ENCODE peak calls at places on chromosomes 3 and 15, in four cellular contexts. E is HepG2, R is K562, B is GM12878. Q is an unnamed sample.

GRCh38 chr3:15171096-15171495 is 35.0 kb upstream of the CAPN7 start:
- DNase-seq in E (peak; percentile 98), R (no peak), B (peak; percentile 40), Q (peak; percentile 61)

GRCh38 chr15:41817327-41817726 is 10.6 kb upstream of the JMJD7 start:
- DNase-seq in E (no peak), R (no peak), B (no peak), Q (no peak)

GRCh38 chr15:76169013-76169412 is 109.2 kb downstream of the TMEM266 start:
- DNase-seq in E (no peak), R (peak; percentile 62), B (no peak), Q (peak; percentile 61)

GRCh38 chr15:89690276-89691218 is at the start of the genes PEX11A and WDR93:
- DNase-seq in E (peak; percentile 75), R (no peak), B (peak; percentile 27), Q (peak; percentile 62)

GRCh38 chr15:100255644-100256043 is 86.1 kb downstream of the ADAMTS17 start:
- DNase-seq in E (no peak), R (peak; percentile 32), B (no peak), Q (no peak)

GRCh38 chr3:171218069-171218468 is 191.5 kb upstream of the SLC2A2 start:
- DNase-seq in E (no peak), R (no peak), B (no peak), Q (no peak)

GRCh38 chr3:23650371-23651140 is 155.2 kb upstream of the UBE2E1 start:
- DNase-seq in E (no peak), R (no peak), B (no peak), Q (no peak)

GRCh38 chr3:4355401-4356224 is 52.4 kb downstream of the SETMAR start:
- DNase-seq in E (peak; percentile 24), R (no peak), B (no peak), Q (no peak)

GRCh38 chr3:112671930-112672715 is 31.2 kb upstream of the CCDC80 start:
- DNase-seq in E (no peak), R (no peak), B (no peak), Q (no peak)

GRCh38 chr3:58052373-58053273 is 44.4 kb downstream of the FLNB start:
- DNase-seq in E (peak; percentile 83), R (peak; percentile 64), B (no peak), Q (no peak)

GRCh38 chr3:103499132-103499885 is 1064.5 kb downstream of the ZPLD1 start:
- DNase-seq in E (no peak), R (no peak), B (no peak), Q (no peak)

GRCh38 chr15:36612063-36612788 is 32.8 kb downstream of the CDIN1 start:
- DNase-seq in E (no peak), R (no peak), B (no peak), Q (no peak)

GRCh38 chr3:43161684-43162512 is 56.0 kb upstream of the POMGNT2 start:
- DNase-seq in E (peak; percentile 24), R (no peak), B (no peak), Q (peak; percentile 69)

GRCh38 chr3:179929091-179929529 is 107.6 kb downstream of the PEX5L start:
- DNase-seq in E (peak; percentile 35), R (peak; percentile 44), B (no peak), Q (peak; percentile 72)

GRCh38 chr15:48806151-48806550 is 4.7 kb downstream of the CEP152 start:
- DNase-seq in E (no peak), R (no peak), B (no peak), Q (no peak)

GRCh38 chr15:56038015-56038414 is 44.6 kb upstream of the NEDD4 start:
- DNase-seq in E (no peak), R (no peak), B (no peak), Q (no peak)

GRCh38 chr3:127170794-127171193 is 22.1 kb upstream of the PRR23E start:
- DNase-seq in E (no peak), R (no peak), B (no peak), Q (no peak)
- TF ChIP-seq JUND in E (no peak), R (no peak), B (no peak), Q (no peak)

GRCh38 chr3:193975072-193975535 is 160.8 kb upstream of the HES1 start:
- DNase-seq in E (peak; percentile 4), R (no peak), B (no peak), Q (peak; percentile 62)
- TF ChIP-seq JUND in E (no peak), R (no peak), B (no peak), Q (no peak)

DNA sequence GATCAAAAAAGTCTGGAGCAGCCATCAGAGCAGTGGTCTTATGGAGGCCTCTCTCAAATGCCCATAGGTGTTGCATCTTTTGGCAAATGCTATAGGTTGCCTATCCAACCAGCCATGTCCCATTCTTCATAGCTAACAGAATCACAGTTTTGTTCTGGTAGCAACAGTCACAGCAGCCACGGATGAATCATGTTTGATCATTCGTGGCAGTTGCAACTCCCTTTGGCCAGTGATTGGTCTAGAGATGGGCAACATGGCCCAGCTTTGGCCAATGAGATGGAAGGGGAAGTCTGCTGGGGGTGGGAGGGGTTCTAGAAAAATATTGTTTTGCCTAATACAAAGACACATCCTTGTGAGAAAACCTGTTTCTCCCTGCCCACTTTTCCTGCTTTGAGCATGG is 50.3 kb upstream of the PPP2R3A start:
- DNase-seq in E (no peak), R (peak; percentile 5), B (no peak), Q (no peak)
- TF ChIP-seq JUND in E (no peak), R (no peak), B (no peak), Q (no peak)

GRCh38 chr3:11136871-11137626 is 17.2 kb upstream of the HRH1 start:
- DNase-seq in E (peak; percentile 40), R (peak; percentile 82), B (no peak), Q (no peak)
- TF ChIP-seq JUND in E (no peak), R (no peak), B (no peak), Q (no peak)

GRCh38 chr15:43463542-43463941 is 29.4 kb downstream of the TP53BP1 start:
- DNase-seq in E (no peak), R (no peak), B (no peak), Q (no peak)
- TF ChIP-seq JUND in E (no peak), R (no peak), B (no peak), Q (no peak)

GRCh38 chr15:70451861-70452653 is 311.3 kb downstream of the UACA start:
- DNase-seq in E (no peak), R (peak; percentile 27), B (no peak), Q (no peak)
- TF ChIP-seq JUND in E (no peak), R (peak; percentile 39), B (no peak), Q (no peak)

GRCh38 chr3:64329037-64329436 is 103.8 kb upstream of the PRICKLE2 start:
- DNase-seq in E (no peak), R (no peak), B (no peak), Q (no peak)
- TF ChIP-seq JUND in E (no peak), R (no peak), B (no peak), Q (no peak)